ENCODE peak calls at places on chromosomes 5 and 9, in four cellular contexts. One of them, this sample, is unnamed.

GRCh38 chr5:113340537-113340936 is 94.3 kb downstream of the TSSK1B start:
- DNase-seq in cardiac muscle cell: peak; percentile 47
- DNase-seq in mucosa of descending colon: no peak
- DNase-seq in brain microvascular endothelial cell: no peak
- DNase-seq in this sample: no peak

GRCh38 chr5:610744-611730 is 1.1 kb upstream of the CEP72 start:
- DNase-seq in cardiac muscle cell: no peak
- DNase-seq in brain microvascular endothelial cell: no peak
- DNase-seq in mucosa of descending colon: no peak
- DNase-seq in this sample: no peak

GRCh38 chr5:40333459-40334241 is 346.1 kb upstream of the PTGER4 start:
- DNase-seq in brain microvascular endothelial cell: peak; percentile 59
- DNase-seq in cardiac muscle cell: peak; percentile 3
- DNase-seq in mucosa of descending colon: no peak
- DNase-seq in this sample: peak; percentile 64

GRCh38 chr5:176653401-176653800 is 6.1 kb downstream of the TSPAN17 start:
- DNase-seq in cardiac muscle cell: no peak
- DNase-seq in mucosa of descending colon: no peak
- DNase-seq in brain microvascular endothelial cell: no peak
- DNase-seq in this sample: no peak

GRCh38 chr9:112332977-112333638 is at the start of gene PTBP3:
- DNase-seq in mucosa of descending colon: peak; percentile 91
- DNase-seq in cardiac muscle cell: peak; percentile 81
- DNase-seq in brain microvascular endothelial cell: no peak
- DNase-seq in this sample: no peak

GRCh38 chr5:129361441-129362025 is 98.6 kb upstream of the ADAMTS19 start:
- DNase-seq in brain microvascular endothelial cell: no peak
- DNase-seq in cardiac muscle cell: peak; percentile 43
- DNase-seq in mucosa of descending colon: no peak
- DNase-seq in this sample: no peak

GRCh38 chr5:139847091-139847490 is 51.5 kb downstream of the PSD2 start:
- DNase-seq in brain microvascular endothelial cell: no peak
- DNase-seq in cardiac muscle cell: no peak
- DNase-seq in mucosa of descending colon: no peak
- DNase-seq in this sample: no peak

GRCh38 chr5:168852329-168852728 is 273.2 kb upstream of the PANK3 start:
- DNase-seq in mucosa of descending colon: no peak
- DNase-seq in brain microvascular endothelial cell: no peak
- DNase-seq in cardiac muscle cell: no peak
- DNase-seq in this sample: no peak

GRCh38 chr9:77841739-77842386 is 189.7 kb downstream of the GNAQ start:
- DNase-seq in mucosa of descending colon: no peak
- DNase-seq in cardiac muscle cell: no peak
- DNase-seq in brain microvascular endothelial cell: no peak
- DNase-seq in this sample: no peak

GRCh38 chr5:174837919-174838902 is 113.8 kb downstream of the MSX2 start:
- DNase-seq in brain microvascular endothelial cell: peak; percentile 14
- DNase-seq in mucosa of descending colon: no peak
- DNase-seq in cardiac muscle cell: peak; percentile 75
- DNase-seq in this sample: no peak

GRCh38 chr9:84300271-84300670 is 40.3 kb downstream of the SLC28A3 start:
- DNase-seq in brain microvascular endothelial cell: peak; percentile 30
- DNase-seq in cardiac muscle cell: peak; percentile 67
- DNase-seq in mucosa of descending colon: no peak
- DNase-seq in this sample: no peak

GRCh38 chr9:83220737-83221136 is 157.8 kb upstream of the RASEF start:
- DNase-seq in brain microvascular endothelial cell: peak; percentile 92
- DNase-seq in mucosa of descending colon: no peak
- DNase-seq in cardiac muscle cell: peak; percentile 89
- DNase-seq in this sample: peak; percentile 51

GRCh38 chr5:135047347-135047695 is 13.3 kb upstream of the PITX1 start:
- DNase-seq in brain microvascular endothelial cell: no peak
- DNase-seq in mucosa of descending colon: no peak
- DNase-seq in cardiac muscle cell: no peak
- DNase-seq in this sample: no peak

GRCh38 chr5:179147991-179148702 is 88.0 kb downstream of the ZNF354C start:
- DNase-seq in mucosa of descending colon: no peak
- DNase-seq in brain microvascular endothelial cell: no peak
- DNase-seq in cardiac muscle cell: no peak
- DNase-seq in this sample: no peak

GRCh38 chr5:126263567-126264173 is 159.5 kb upstream of the GRAMD2B start:
- DNase-seq in mucosa of descending colon: no peak
- DNase-seq in brain microvascular endothelial cell: no peak
- DNase-seq in cardiac muscle cell: no peak
- DNase-seq in this sample: no peak

GRCh38 chr5:27639005-27639612 is 600.7 kb upstream of the CDH9 start:
- DNase-seq in brain microvascular endothelial cell: no peak
- DNase-seq in cardiac muscle cell: no peak
- DNase-seq in mucosa of descending colon: no peak
- DNase-seq in this sample: no peak

GRCh38 chr5:134249469-134250379 is 23.9 kb upstream of the PPP2CA start:
- DNase-seq in cardiac muscle cell: peak; percentile 38
- DNase-seq in mucosa of descending colon: no peak
- DNase-seq in brain microvascular endothelial cell: no peak
- DNase-seq in this sample: no peak

DNA sequence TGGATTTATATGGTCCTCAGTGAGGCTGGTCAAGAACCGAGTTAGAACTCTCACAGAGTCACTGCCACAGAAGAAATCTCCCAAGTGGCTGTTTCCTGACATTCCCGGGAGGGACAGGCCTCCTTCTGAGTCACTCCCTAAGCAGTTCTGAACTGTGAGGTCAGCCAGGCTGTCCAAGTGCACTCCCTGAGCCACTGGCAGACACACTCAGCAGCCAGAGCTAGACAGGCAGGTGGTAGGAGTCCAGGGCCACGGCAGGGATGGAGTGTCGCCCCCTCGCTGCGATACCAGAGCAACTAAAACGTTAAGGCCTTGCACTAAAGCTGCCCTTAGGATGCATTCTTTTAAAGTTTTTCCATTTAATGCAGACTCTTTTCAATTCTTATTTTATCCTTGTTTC is 3.4 kb downstream of the IL4 start:
- DNase-seq in mucosa of descending colon: no peak
- DNase-seq in cardiac muscle cell: peak; percentile 71
- DNase-seq in brain microvascular endothelial cell: peak; percentile 90
- DNase-seq in this sample: peak; percentile 83
- TF ChIP-seq CTCF in mucosa of descending colon: no peak
- TF ChIP-seq CTCF in cardiac muscle cell: peak; percentile 33
- TF ChIP-seq CTCF in brain microvascular endothelial cell: peak; percentile 72
- TF ChIP-seq CTCF in this sample: peak; percentile 72

DNA sequence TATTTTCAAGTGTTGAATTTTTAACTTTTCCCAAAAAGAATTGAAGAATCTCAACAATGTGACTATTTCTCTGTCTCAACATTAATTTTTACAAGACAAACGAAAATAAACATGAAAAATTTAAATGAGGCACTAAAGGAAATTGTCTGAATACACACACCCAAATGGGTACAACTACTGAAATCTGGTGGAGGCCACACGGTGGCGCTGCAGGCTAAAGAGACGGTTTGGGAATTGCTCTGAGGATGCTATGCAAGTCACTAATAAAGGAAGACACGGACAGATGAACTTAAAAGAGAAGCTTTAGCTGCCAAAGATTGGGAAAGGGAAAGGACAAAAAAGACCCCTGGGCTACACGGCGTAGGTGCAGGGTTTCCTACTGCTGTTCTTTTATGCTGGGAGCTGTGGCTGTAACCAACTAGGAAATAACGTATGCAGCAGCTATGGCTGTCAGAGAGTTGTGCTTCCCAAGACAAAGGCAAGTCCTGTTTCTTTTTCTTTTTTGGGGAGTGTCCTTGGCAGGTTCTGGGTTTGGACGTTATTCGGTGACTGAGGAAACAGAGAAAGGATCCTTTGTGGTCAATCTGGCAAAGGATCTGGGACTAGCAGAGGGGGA is at the start of gene PCDHB10:
- DNase-seq in mucosa of descending colon: peak; percentile 49
- DNase-seq in brain microvascular endothelial cell: no peak
- DNase-seq in cardiac muscle cell: peak; percentile 12
- DNase-seq in this sample: no peak
- TF ChIP-seq CTCF in mucosa of descending colon: no peak
- TF ChIP-seq CTCF in brain microvascular endothelial cell: peak; percentile 45
- TF ChIP-seq CTCF in cardiac muscle cell: peak; percentile 19
- TF ChIP-seq CTCF in this sample: peak; percentile 21

DNA sequence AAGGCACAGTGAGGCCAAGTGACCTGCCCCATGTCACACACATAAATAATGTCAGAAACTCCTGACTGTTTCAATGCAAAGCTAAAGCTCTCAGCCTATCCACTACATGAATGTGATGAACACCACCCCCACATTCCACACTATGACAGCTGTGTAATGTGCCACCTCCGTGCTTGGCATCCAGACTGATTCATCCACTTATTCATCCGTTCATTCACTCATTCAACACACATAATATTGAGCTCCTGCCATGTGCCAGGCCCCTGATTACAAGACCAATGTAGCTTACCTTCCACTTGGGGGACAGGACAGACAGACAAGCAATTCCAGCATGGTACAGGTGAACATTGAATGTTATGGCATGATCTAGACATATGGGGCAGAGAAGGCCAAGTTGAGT is 46.2 kb upstream of the FABP6 start:
- DNase-seq in brain microvascular endothelial cell: no peak
- DNase-seq in mucosa of descending colon: no peak
- DNase-seq in cardiac muscle cell: no peak
- DNase-seq in this sample: no peak
- TF ChIP-seq CTCF in brain microvascular endothelial cell: no peak
- TF ChIP-seq CTCF in mucosa of descending colon: no peak
- TF ChIP-seq CTCF in cardiac muscle cell: no peak
- TF ChIP-seq CTCF in this sample: no peak

GRCh38 chr5:170697031-170697430 is 86.5 kb upstream of the GABRP start:
- DNase-seq in mucosa of descending colon: no peak
- DNase-seq in cardiac muscle cell: no peak
- DNase-seq in brain microvascular endothelial cell: no peak
- DNase-seq in this sample: no peak

GRCh38 chr5:170694911-170695310 is 88.6 kb upstream of the GABRP start:
- DNase-seq in brain microvascular endothelial cell: no peak
- DNase-seq in cardiac muscle cell: no peak
- DNase-seq in mucosa of descending colon: no peak
- DNase-seq in this sample: no peak

GRCh38 chr5:170693701-170694100 is 89.8 kb upstream of the GABRP start:
- DNase-seq in brain microvascular endothelial cell: no peak
- DNase-seq in mucosa of descending colon: no peak
- DNase-seq in cardiac muscle cell: no peak
- DNase-seq in this sample: no peak

DNA sequence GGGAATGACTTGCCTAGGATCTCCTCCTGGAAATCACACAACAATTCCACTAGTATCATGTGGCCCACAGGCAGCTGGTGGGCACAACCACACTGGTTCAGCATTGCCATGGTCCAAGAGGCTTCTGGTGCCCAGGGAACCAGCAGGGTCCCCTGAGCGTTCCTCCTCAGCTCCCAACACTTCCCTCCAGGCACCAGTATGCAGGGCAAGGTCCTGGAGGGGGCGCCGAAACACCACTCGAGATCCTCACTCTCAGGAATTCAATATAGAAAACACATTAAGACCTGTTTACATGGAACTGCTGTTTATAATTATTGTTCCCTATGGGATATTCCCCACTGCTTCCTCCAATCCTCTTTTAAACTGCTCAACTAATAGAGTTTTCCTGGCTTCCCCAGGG is 91.9 kb upstream of the GABRP start:
- DNase-seq in brain microvascular endothelial cell: no peak
- DNase-seq in mucosa of descending colon: no peak
- DNase-seq in cardiac muscle cell: no peak
- DNase-seq in this sample: no peak
- TF ChIP-seq CTCF in brain microvascular endothelial cell: no peak
- TF ChIP-seq CTCF in mucosa of descending colon: no peak
- TF ChIP-seq CTCF in cardiac muscle cell: no peak
- TF ChIP-seq CTCF in this sample: no peak

DNA sequence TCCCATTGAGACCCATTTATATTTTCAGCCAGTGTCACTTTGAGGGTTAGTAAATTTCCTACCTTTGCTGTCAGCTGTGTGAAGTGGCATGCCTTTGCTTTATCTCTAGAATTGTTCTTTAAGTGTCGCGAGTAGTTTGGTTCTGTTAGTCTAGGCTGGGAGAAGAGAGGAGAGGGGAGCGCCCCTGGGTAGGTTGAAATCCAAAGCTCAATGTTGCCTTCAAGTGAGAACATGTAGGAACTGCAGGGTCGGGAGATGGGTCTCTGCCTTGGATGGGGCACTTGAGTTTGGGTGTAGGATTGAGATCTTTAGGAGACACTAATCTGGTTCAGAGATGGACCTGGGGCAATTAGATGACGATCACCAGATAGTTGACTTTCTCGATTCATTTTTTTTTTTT is 46.3 kb downstream of the STC2 start:
- DNase-seq in brain microvascular endothelial cell: no peak
- DNase-seq in cardiac muscle cell: peak; percentile 45
- DNase-seq in mucosa of descending colon: no peak
- DNase-seq in this sample: no peak
- TF ChIP-seq CTCF in brain microvascular endothelial cell: peak; percentile 66
- TF ChIP-seq CTCF in cardiac muscle cell: peak; percentile 54
- TF ChIP-seq CTCF in mucosa of descending colon: no peak
- TF ChIP-seq CTCF in this sample: peak; percentile 53

GRCh38 chr9:103904242-103904641 is 189.9 kb upstream of the SMC2 start:
- DNase-seq in brain microvascular endothelial cell: no peak
- DNase-seq in mucosa of descending colon: no peak
- DNase-seq in cardiac muscle cell: no peak
- DNase-seq in this sample: no peak
- TF ChIP-seq CTCF in brain microvascular endothelial cell: no peak
- TF ChIP-seq CTCF in mucosa of descending colon: no peak
- TF ChIP-seq CTCF in cardiac muscle cell: no peak
- TF ChIP-seq CTCF in this sample: no peak

DNA sequence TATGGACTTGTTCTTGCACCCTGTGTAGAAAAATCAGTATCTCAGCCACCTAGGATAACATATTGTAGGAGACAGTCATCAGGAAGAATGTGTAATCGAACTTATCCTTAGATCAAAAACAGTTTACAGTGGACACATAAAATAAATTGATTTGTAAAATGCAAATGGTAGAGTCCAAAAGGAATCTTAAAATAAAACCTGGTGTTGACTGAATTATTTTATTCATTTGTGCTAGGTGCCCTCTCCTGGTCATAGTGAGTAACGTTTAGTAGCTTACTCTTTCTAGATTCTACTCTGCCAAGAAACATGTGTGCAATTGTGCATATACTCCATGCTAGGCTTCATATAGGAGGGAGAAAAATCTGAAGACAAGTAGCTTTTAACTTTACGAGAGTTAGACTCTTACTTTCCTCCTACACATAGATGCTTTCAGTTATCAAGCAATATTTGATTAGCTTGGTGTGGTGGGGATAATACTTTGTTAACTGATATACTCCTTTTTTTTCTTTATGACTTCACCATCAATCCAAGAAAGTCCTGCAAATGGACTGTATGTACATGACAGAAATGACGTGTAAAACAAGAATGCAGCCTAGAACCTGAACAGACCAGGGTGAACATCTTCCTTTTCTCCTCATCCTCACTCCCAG is 23.7 kb upstream of the LOX start:
- DNase-seq in mucosa of descending colon: no peak
- DNase-seq in brain microvascular endothelial cell: peak; percentile 60
- DNase-seq in cardiac muscle cell: peak; percentile 79
- DNase-seq in this sample: no peak
- TF ChIP-seq CTCF in mucosa of descending colon: peak; percentile 19
- TF ChIP-seq CTCF in brain microvascular endothelial cell: peak; percentile 49
- TF ChIP-seq CTCF in cardiac muscle cell: peak; percentile 71
- TF ChIP-seq CTCF in this sample: peak; percentile 62

This sample was measured in retinal pigment epithelial cell.